ENCODE peak calls at places on chromosomes 12 and 14, in five cellular contexts. N is left lung, T is MCF 10A, Z is HuH-7, H is body of pancreas. I is an unnamed sample.

GRCh38 chr12:65695077-65695865 is 129.0 kb upstream of the HMGA2 start:
- DNase-seq in Z (peak), H (peak), N (peak), T (peak), I (peak)

GRCh38 chr12:56933826-56934625 is at the start of gene SDR9C7:
- DNase-seq in H (no peak), Z (no peak), T (no peak), N (no peak), I (no peak)

GRCh38 chr12:15116073-15116472 is 105.1 kb downstream of the RERG start:
- DNase-seq in H (no peak), T (no peak), Z (no peak), N (no peak), I (no peak)

GRCh38 chr12:44874981-44875416 is 1.1 kb downstream of the NELL2 start:
- DNase-seq in T (no peak), N (no peak), Z (peak), H (no peak), I (no peak)

GRCh38 chr12:72277415-72277814 is 5.2 kb downstream of the TRHDE start:
- DNase-seq in Z (no peak), H (no peak), N (no peak), T (peak), I (no peak)

GRCh38 chr12:117105902-117106301 is 6.7 kb upstream of the TESC start:
- DNase-seq in T (peak), H (no peak), Z (no peak), N (peak), I (no peak)

GRCh38 chr12:22437031-22437806 is 102.7 kb upstream of the ST8SIA1 start:
- DNase-seq in Z (no peak), H (no peak), N (no peak), T (peak), I (no peak)

GRCh38 chr14:104689620-104690265 is 325 bp downstream of the INF2 start:
- DNase-seq in T (peak), Z (no peak), N (no peak), H (no peak), I (peak)

GRCh38 chr12:6855322-6855721 is 3.4 kb downstream of the USP5 start:
- DNase-seq in H (no peak), T (no peak), Z (no peak), N (no peak), I (no peak)

GRCh38 chr14:81273521-81273920 is 52.8 kb upstream of the GTF2A1 start:
- DNase-seq in H (no peak), T (no peak), N (no peak), Z (no peak), I (no peak)

GRCh38 chr14:31435276-31435675 is 14.9 kb upstream of the HEATR5A start:
- DNase-seq in N (no peak), Z (no peak), H (no peak), T (no peak), I (no peak)

GRCh38 chr12:96327889-96328288 is 72.3 kb downstream of the CDK17 start:
- DNase-seq in T (peak), Z (no peak), N (no peak), H (no peak), I (no peak)

GRCh38 chr12:30598889-30599288 is 96.8 kb downstream of the IPO8 start:
- DNase-seq in Z (no peak), N (no peak), T (no peak), H (no peak), I (no peak)

GRCh38 chr12:58176296-58176869 is 235.0 kb downstream of the ATP23 start:
- DNase-seq in Z (peak), H (peak), N (no peak), T (peak), I (peak)

GRCh38 chr12:121124402-121125109 is 8.1 kb upstream of the P2RX7 start:
- DNase-seq in T (peak), Z (no peak), N (no peak), H (peak), I (peak)

GRCh38 chr12:26906024-26906423 is 31.8 kb downstream of the INTS13 start:
- DNase-seq in N (no peak), H (no peak), T (no peak), Z (no peak), I (no peak)

I was measured in RKO.